ENCODE peak calls at places on chromosomes 2 and 18, in seven cellular contexts. S, C, P, Y, V, E and O are unnamed samples.

GRCh38 chr2:187453078-187453641 is 5.1 kb upstream of the CALCRL start:
- DNase-seq in S (peak; percentile 13), C (no peak), P (peak; percentile 38), Y (peak; percentile 51), V (no peak), E (no peak), O (peak; percentile 11)

GRCh38 chr2:9286553-9287399 is 80.2 kb downstream of the ASAP2 start:
- DNase-seq in S (peak; percentile 21), C (no peak), P (no peak), Y (no peak), V (no peak), E (peak; percentile 72), O (no peak)

GRCh38 chr2:231133365-231134114 is 8.7 kb upstream of the HTR2B start:
- DNase-seq in S (peak; percentile 58), C (no peak), P (no peak), Y (peak; percentile 54), V (no peak), E (no peak), O (no peak)

GRCh38 chr2:25312958-25313710 is 28.6 kb downstream of the DNMT3A start:
- DNase-seq in S (no peak), C (no peak), P (no peak), Y (no peak), V (no peak), E (no peak), O (no peak)

GRCh38 chr2:229714736-229715541 is 584 bp upstream of the DNER start:
- DNase-seq in S (peak; percentile 55), C (peak; percentile 89), P (peak; percentile 89), Y (peak; percentile 66), V (peak; percentile 56), E (peak; percentile 61), O (peak; percentile 77)

GRCh38 chr2:98896944-98897343 is 39.1 kb downstream of the CRACDL start:
- DNase-seq in S (no peak), C (no peak), P (no peak), Y (no peak), V (no peak), E (no peak), O (no peak)

GRCh38 chr18:44895176-44895798 is 214.6 kb downstream of the SETBP1 start:
- DNase-seq in S (peak; percentile 45), C (no peak), P (peak; percentile 69), Y (peak; percentile 65), V (no peak), E (peak; percentile 78), O (no peak)

GRCh38 chr2:42009657-42010580 is 37.9 kb upstream of the PKDCC start:
- DNase-seq in S (peak; percentile 15), C (no peak), P (no peak), Y (peak; percentile 55), V (no peak), E (no peak), O (no peak)

GRCh38 chr18:44941519-44941918 is 260.8 kb downstream of the SETBP1 start:
- DNase-seq in S (no peak), C (no peak), P (no peak), Y (no peak), V (no peak), E (no peak), O (no peak)

GRCh38 chr2:54906711-54907110 is 143.5 kb downstream of the RTN4 start:
- DNase-seq in S (no peak), C (no peak), P (peak; percentile 67), Y (no peak), V (no peak), E (no peak), O (no peak)

DNA sequence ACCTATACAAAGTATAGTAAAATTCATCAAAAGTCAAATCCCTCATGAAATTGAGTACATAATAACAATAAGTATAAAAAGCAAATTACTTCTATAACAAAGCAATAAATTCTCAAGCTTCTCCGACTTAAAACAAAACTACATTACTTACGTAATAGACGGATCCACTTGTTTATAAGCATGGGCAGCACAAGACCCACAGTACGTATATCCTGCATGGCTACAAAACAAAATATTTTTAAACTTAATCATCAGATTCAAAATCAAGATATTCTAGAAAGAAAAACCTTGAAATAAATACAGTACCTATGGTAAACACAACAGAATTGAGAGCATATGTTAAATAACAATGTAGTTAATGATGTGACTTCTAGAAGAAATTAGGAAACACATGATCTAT is 78.9 kb downstream of the MEMO1 start:
- DNase-seq in S (peak; percentile 24), C (no peak), P (no peak), Y (peak; percentile 54), V (no peak), E (peak; percentile 7), O (no peak)
- H2BK5ac ChIP-seq in S (no peak overlapping the region), C (no peak overlapping the region), P (no peak overlapping the region), Y (no peak overlapping the region), V (no peak overlapping the region), E (no peak overlapping the region), O (no peak overlapping the region)

GRCh38 chr2:200640171-200640570 is 54.4 kb downstream of the AOX1 start:
- DNase-seq in S (no peak), C (no peak), P (no peak), Y (no peak), V (no peak), E (no peak), O (no peak)

GRCh38 chr2:200631287-200631686 is 45.5 kb downstream of the AOX1 start:
- DNase-seq in S (no peak), C (no peak), P (no peak), Y (no peak), V (no peak), E (no peak), O (no peak)

GRCh38 chr2:200634231-200634964 is 48.6 kb downstream of the AOX1 start:
- DNase-seq in S (no peak), C (no peak), P (no peak), Y (no peak), V (no peak), E (no peak), O (no peak)

GRCh38 chr2:200637886-200638285 is 52.1 kb downstream of the AOX1 start:
- DNase-seq in S (no peak), C (no peak), P (no peak), Y (no peak), V (no peak), E (no peak), O (no peak)

DNA sequence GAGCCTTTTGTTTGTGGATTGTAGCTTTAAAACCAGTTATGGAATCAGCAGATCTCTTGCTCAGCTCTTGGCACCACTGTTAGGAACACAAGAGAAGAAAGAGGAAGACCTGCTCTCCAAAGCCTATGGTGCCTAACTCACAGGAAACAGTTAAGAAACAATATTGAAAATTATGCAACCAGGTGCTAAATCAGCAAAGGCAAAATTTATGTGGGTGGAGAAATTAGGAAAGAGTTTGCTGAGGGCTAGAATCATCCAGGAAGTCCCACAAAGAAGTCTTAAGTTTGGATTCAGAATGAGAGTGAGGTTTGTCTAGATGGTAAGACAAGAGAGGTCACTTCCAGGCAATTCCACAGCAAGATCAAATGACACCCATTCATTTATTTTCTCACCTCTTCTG is 49.4 kb downstream of the AOX1 start:
- DNase-seq in S (no peak), C (no peak), P (no peak), Y (no peak), V (no peak), E (no peak), O (no peak)
- H3K23ac ChIP-seq in S (no peak overlapping the region), C (no peak overlapping the region), P (no peak overlapping the region), Y (no peak overlapping the region), V (no peak overlapping the region), E (no peak overlapping the region), O (no peak overlapping the region)

GRCh38 chr2:223264541-223265171 is 212.7 kb downstream of the KCNE4 start:
- DNase-seq in S (no peak), C (no peak), P (peak; percentile 29), Y (no peak), V (no peak), E (peak; percentile 4), O (no peak)
- H3K27ac ChIP-seq in S (no peak overlapping the region), C (no peak overlapping the region), P (no peak overlapping the region), Y (no peak overlapping the region), V (no peak overlapping the region), E (peak overlapping the region; percentile 33), O (no peak overlapping the region)

DNA sequence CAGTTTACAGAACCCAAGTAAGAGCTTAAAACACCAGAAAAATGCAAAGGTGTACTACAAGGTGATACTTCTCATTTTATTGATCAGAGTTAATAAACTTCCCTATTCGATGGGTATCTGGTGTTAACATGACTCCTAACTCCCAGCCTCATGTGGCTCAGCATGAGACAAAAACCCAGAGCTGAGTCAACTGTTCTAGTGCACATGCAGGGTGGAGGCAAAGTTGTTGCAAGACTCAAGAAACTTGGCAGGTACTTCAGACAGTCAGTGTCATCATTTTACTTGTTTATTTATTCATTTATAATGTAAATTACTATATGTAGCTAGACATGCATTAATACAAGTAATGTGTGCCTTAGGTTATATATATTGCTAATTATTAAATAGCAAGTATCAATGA is 216.6 kb upstream of the DSEL start:
- DNase-seq in S (peak; percentile 79), C (no peak), P (no peak), Y (peak; percentile 12), V (no peak), E (no peak), O (no peak)
- H2BK5ac ChIP-seq in S (peak overlapping the region; percentile 42), C (no peak overlapping the region), P (no peak overlapping the region), Y (no peak overlapping the region), V (no peak overlapping the region), E (no peak overlapping the region), O (no peak overlapping the region)

GRCh38 chr18:39774957-39775582 is 2180.0 kb upstream of the PIK3C3 start:
- DNase-seq in S (no peak), C (no peak), P (no peak), Y (no peak), V (no peak), E (no peak), O (no peak)

GRCh38 chr18:39772155-39772919 is 2182.7 kb upstream of the PIK3C3 start:
- DNase-seq in S (peak; percentile 63), C (no peak), P (no peak), Y (peak; percentile 26), V (no peak), E (no peak), O (no peak)

GRCh38 chr18:39776766-39777165 is 2178.3 kb upstream of the PIK3C3 start:
- DNase-seq in S (no peak), C (no peak), P (peak; percentile 27), Y (no peak), V (no peak), E (no peak), O (no peak)

GRCh38 chr18:39770399-39770798 is 2184.6 kb upstream of the PIK3C3 start:
- DNase-seq in S (no peak), C (no peak), P (no peak), Y (no peak), V (no peak), E (no peak), O (no peak)

GRCh38 chr18:39773656-39774055 is 2181.4 kb upstream of the PIK3C3 start:
- DNase-seq in S (peak; percentile 6), C (no peak), P (no peak), Y (no peak), V (no peak), E (no peak), O (no peak)
- H3K23ac ChIP-seq in S (no peak overlapping the region), C (no peak overlapping the region), P (no peak overlapping the region), Y (no peak overlapping the region), V (no peak overlapping the region), E (no peak overlapping the region), O (no peak overlapping the region)

DNA sequence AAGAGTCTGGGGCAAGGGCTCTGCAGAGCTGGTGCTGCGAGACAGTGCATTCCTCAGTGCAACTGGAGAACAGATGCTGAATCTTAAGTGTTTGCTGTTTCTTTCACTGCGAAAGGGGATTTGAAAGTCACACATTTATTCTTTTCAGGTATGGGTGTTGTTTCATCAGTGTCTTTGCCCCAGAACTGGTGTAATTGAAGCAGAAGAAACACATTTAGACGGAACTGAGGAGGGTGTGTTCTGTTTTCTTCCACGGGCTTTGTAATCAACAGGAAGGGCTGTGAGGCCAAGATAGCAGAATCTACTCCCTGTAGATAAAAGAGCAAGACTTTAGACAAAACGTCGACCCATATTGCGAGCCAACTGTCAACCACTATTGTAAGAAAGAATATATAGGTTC is 151.9 kb downstream of the EPHA4 start:
- DNase-seq in S (no peak), C (no peak), P (no peak), Y (no peak), V (no peak), E (no peak), O (no peak)
- H3K27ac ChIP-seq in S (no peak overlapping the region), C (no peak overlapping the region), P (no peak overlapping the region), Y (no peak overlapping the region), V (no peak overlapping the region), E (no peak overlapping the region), O (no peak overlapping the region)